ENCODE peak calls at places on chromosome 3, in four cellular contexts. Z is CD8-positive, alpha-beta T cell; W is neuronal stem cell; X is breast epithelium. P is an unnamed sample.
A peak's percentile ranks its signal among the peaks of the same experiment; 100 is the strongest.

GRCh38 chr3:186589856-186590579 is 19.5 kb downstream of the DNAJB11 start:
- DNase-seq in Z (no peak), W (no peak), X (no peak), P (no peak)

GRCh38 chr3:180036678-180037455 is at the start of gene PEX5L:
- DNase-seq in Z (no peak), W (peak; percentile 83), X (peak; percentile 53), P (peak; percentile 76)

GRCh38 chr3:48989126-48989795 is 780 bp upstream of the P4HTM start:
- DNase-seq in Z (no peak), W (no peak), X (no peak), P (no peak)

GRCh38 chr3:73637042-73637441 is 12.3 kb upstream of the PDZRN3 start:
- DNase-seq in Z (no peak), W (no peak), X (no peak), P (no peak)

GRCh38 chr3:47394140-47394855 is 13.5 kb downstream of the PTPN23 start:
- DNase-seq in Z (no peak), W (peak; percentile 35), X (no peak), P (no peak)

GRCh38 chr3:131723343-131723742 is 220.6 kb upstream of the MRPL3 start:
- DNase-seq in Z (no peak), W (no peak), X (no peak), P (no peak)

GRCh38 chr3:184005981-184006507 is 11.6 kb downstream of the ABCC5 start:
- DNase-seq in Z (no peak), W (no peak), X (peak; percentile 62), P (no peak)

GRCh38 chr3:11591401-11592266 is 52.1 kb downstream of the VGLL4 start:
- DNase-seq in Z (no peak), W (peak; percentile 90), X (peak; percentile 61), P (peak; percentile 70)

GRCh38 chr3:196789773-196790419 is 50.2 kb downstream of the PAK2 start:
- DNase-seq in Z (no peak), W (no peak), X (no peak), P (no peak)

GRCh38 chr3:136960838-136961836 is 3.4 kb downstream of the IL20RB start:
- DNase-seq in Z (no peak), W (no peak), X (no peak), P (no peak)

GRCh38 chr3:160676547-160677303 is at the start of gene ARL14:
- DNase-seq in Z (no peak), W (no peak), X (no peak), P (no peak)

GRCh38 chr3:58141766-58142345 is 68.9 kb downstream of the DNASE1L3 start:
- DNase-seq in Z (no peak), W (no peak), X (no peak), P (no peak)

GRCh38 chr3:41418961-41419691 is 219.8 kb downstream of the CTNNB1 start:
- DNase-seq in Z (no peak), W (no peak), X (no peak), P (no peak)

GRCh38 chr3:152284906-152285305 is 16.2 kb downstream of the MBNL1 start:
- DNase-seq in Z (no peak), W (no peak), X (no peak), P (no peak)

GRCh38 chr3:134346744-134347143 is 27.5 kb downstream of the AMOTL2 start:
- DNase-seq in Z (no peak), W (no peak), X (no peak), P (no peak)

GRCh38 chr3:196666001-196666867 is 26.7 kb downstream of the NRROS start:
- DNase-seq in Z (no peak), W (peak; percentile 85), X (peak; percentile 49), P (no peak)

GRCh38 chr3:154792828-154793227 is 287.3 kb upstream of the MME start:
- DNase-seq in Z (no peak), W (no peak), X (no peak), P (no peak)

GRCh38 chr3:154794383-154794782 is 285.7 kb upstream of the MME start:
- DNase-seq in Z (no peak), W (no peak), X (no peak), P (no peak)

GRCh38 chr3:154795582-154795981 is 284.5 kb upstream of the MME start:
- DNase-seq in Z (no peak), W (no peak), X (no peak), P (no peak)

GRCh38 chr3:154791611-154792010 is 288.5 kb upstream of the MME start:
- DNase-seq in Z (no peak), W (no peak), X (no peak), P (no peak)

GRCh38 chr3:154795046-154795445 is 285.1 kb upstream of the MME start:
- DNase-seq in Z (no peak), W (no peak), X (no peak), P (no peak)
- H3K27ac ChIP-seq in Z (no peak overlapping the region), W (no peak overlapping the region), X (no peak overlapping the region), P (no peak overlapping the region)

DNA sequence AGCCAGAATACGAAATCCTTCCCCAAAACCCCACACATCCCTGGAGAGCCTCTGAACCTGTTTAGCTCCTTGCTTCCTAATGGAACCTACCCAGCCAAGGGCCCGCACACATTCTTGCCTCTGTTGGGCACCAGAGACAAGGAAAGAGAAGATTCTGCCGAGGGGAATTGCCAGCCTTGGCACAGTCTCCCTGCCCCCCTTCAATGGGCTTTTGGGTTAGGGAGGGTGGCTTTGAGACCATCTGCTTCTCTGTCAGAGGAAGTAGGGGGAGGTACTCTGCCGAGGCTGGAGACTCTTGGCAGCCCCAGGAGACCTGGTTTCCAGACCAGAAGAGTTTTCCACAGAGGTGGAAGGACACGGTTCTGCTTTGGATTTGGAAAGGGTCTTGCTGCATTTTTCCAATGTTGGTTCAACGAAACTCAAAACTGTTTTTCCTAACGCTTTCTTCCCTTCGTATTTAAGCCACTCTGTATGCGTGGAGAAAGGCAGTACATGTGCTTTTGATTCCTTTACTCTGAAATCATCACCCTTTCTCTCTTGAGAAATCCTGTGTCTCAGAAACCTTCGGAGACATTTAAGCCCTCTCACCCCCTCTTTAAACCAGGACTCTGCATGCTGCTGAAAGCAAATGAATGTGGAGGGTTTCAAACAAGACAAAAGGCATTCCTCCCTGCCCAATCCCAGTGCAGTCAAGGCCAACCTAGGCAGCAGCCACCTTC is 78.8 kb upstream of the PRR23C start:
- DNase-seq in Z (no peak), W (no peak), X (no peak), P (no peak)
- H3K27ac ChIP-seq in Z (no peak overlapping the region), W (no peak overlapping the region), X (no peak overlapping the region), P (no peak overlapping the region)

GRCh38 chr3:98596087-98596486 is 2.7 kb upstream of the CPOX start:
- DNase-seq in Z (no peak), W (no peak), X (no peak), P (no peak)

GRCh38 chr3:98592345-98592935 is 971 bp downstream of the CPOX start:
- DNase-seq in Z (no peak), W (no peak), X (no peak), P (peak; percentile 19)

GRCh38 chr3:98596902-98597500 is 3.6 kb upstream of the CPOX start:
- DNase-seq in Z (no peak), W (no peak), X (no peak), P (no peak)

GRCh38 chr3:98593046-98593936 is at the start of gene CPOX:
- DNase-seq in Z (peak; percentile 69), W (peak; percentile 80), X (peak; percentile 67), P (peak; percentile 79)

DNA sequence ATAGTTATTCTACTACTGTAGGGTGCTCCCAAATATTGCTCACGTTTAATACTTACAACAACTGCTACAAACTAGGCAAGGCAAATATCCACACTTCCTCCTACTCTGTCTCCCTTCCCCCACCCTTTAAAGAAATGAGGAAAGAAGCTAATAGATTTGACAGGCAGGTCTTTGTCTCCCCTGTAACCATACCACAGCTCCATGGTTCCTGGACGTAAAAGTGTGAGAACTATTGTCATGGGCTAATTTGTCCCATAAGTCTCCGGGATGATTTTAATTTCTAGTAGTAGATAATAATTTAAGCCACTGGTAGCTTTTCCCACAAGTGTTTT is 1.2 kb upstream of the CPOX start:
- DNase-seq in Z (no peak), W (no peak), X (no peak), P (no peak)
- H3K27ac ChIP-seq in Z (no peak overlapping the region), W (no peak overlapping the region), X (no peak overlapping the region), P (no peak overlapping the region)

GRCh38 chr3:7789324-7789723 is 712.3 kb upstream of the LMCD1 start:
- DNase-seq in Z (no peak), W (no peak), X (no peak), P (no peak)

GRCh38 chr3:7793786-7794185 is 707.8 kb upstream of the LMCD1 start:
- DNase-seq in Z (no peak), W (no peak), X (no peak), P (no peak)

GRCh38 chr3:7787871-7788828 is 713.5 kb upstream of the LMCD1 start:
- DNase-seq in Z (no peak), W (no peak), X (no peak), P (no peak)

GRCh38 chr3:7788881-7789280 is 712.7 kb upstream of the LMCD1 start:
- DNase-seq in Z (no peak), W (no peak), X (no peak), P (no peak)
- H3K27ac ChIP-seq in Z (no peak overlapping the region), W (no peak overlapping the region), X (no peak overlapping the region), P (no peak overlapping the region)

GRCh38 chr3:13333236-13333897 is 86.8 kb downstream of the NUP210 start:
- DNase-seq in Z (no peak), W (no peak), X (no peak), P (no peak)
- H3K27ac ChIP-seq in Z (no peak overlapping the region), W (no peak overlapping the region), X (no peak overlapping the region), P (no peak overlapping the region)

DNA sequence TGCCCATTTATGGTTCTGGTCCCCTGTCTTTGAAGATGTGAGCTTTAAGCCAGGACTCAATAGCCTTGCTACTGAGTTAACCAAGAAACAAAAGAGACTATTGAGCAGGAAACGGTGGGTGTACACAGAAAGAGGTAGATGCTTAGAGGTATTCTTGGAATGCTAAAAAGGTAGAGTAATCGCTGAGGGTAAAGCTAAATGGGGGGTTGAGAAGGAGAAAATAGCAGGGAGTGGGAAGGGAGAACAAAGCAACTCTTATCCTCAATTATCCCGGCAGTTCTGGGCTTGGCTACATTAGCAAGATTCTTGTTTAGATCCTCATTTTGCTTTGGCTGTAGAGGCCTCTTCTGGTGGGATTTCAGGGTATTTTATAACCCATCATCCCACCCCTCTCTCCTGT is 234.5 kb upstream of the CCDC54 start:
- DNase-seq in Z (no peak), W (peak; percentile 38), X (no peak), P (peak; percentile 50)
- H3K27ac ChIP-seq in Z (no peak overlapping the region), W (peak overlapping the region; percentile 78), X (no peak overlapping the region), P (no peak overlapping the region)